ENCODE peak calls at places on chromosomes 11 and 22, in four cellular contexts. J is heart left ventricle; P is stimulated activated CD4-positive, alpha-beta T cell treated with anti-CD3 and anti-CD28 coated beads, Interleukin-1b, Interleukin-23, amount 100 ng/mL, for 4 hours; G is ureter. N is an unnamed sample.

GRCh38 chr11:11663907-11664306 is 42.1 kb upstream of the GALNT18 start:
- DNase-seq in J (no peak), P (no peak), G (no peak), N (no peak)

GRCh38 chr11:116773203-116774112 is 671 bp upstream of the BUD13 start:
- DNase-seq in J (no peak), P (no peak), G (peak), N (peak)

GRCh38 chr11:120526241-120526640 is 14.7 kb downstream of the GRIK4 start:
- DNase-seq in J (no peak), P (no peak), G (no peak), N (no peak)

GRCh38 chr11:44615913-44616806 is 50.7 kb downstream of the CD82 start:
- DNase-seq in J (no peak), P (no peak), G (no peak), N (peak)

GRCh38 chr11:126284829-126285228 is 1.9 kb downstream of the TIRAP start:
- DNase-seq in J (no peak), P (peak), G (peak), N (peak)

GRCh38 chr22:50672471-50673230 is at the start of gene SHANK3:
- DNase-seq in J (peak), P (no peak), G (no peak), N (no peak)

GRCh38 chr11:68689737-68690625 is 5.6 kb downstream of the GAL start:
- DNase-seq in J (no peak), P (no peak), G (no peak), N (no peak)

GRCh38 chr11:101336858-101337257 is 207.2 kb upstream of the PGR start:
- DNase-seq in J (no peak), P (no peak), G (no peak), N (no peak)

GRCh38 chr11:75306529-75306928 is 44.9 kb downstream of the ARRB1 start:
- DNase-seq in J (peak), P (no peak), G (no peak), N (no peak)

GRCh38 chr11:60910281-60910687 is 3.7 kb upstream of the TMEM109 start:
- DNase-seq in J (no peak), P (no peak), G (no peak), N (peak)